ENCODE peak calls at places on chromosomes 11 and 22, in nine cellular contexts. G is sigmoid colon, O is mammary epithelial cell, R is Calu3, M is A549, D is ovary, F is HCT116, Y is AG04450, S is stomach. I is an unnamed sample.

GRCh38 chr11:72220696-72221363 is 3.7 kb upstream of the INPPL1 start:
- DNase-seq in G (no peak), O (no peak), M (no peak), F (no peak), D (peak; percentile 16), S (peak; percentile 22), R (no peak), Y (no peak), I (peak; percentile 27)

GRCh38 chr22:39212721-39213376 is 31.9 kb downstream of the PDGFB start:
- DNase-seq in Y (no peak), R (peak; percentile 56), M (peak; percentile 41), S (no peak), D (no peak), O (peak; percentile 62), G (peak; percentile 40), F (peak; percentile 56), I (no peak)

GRCh38 chr11:36452231-36452630 is 57.8 kb downstream of the TRAF6 start:
- DNase-seq in F (no peak), Y (no peak), G (no peak), S (no peak), D (no peak), M (no peak), O (peak; percentile 19), R (no peak), I (no peak)

GRCh38 chr11:73467505-73467904 is 91.3 kb downstream of the RELT start:
- DNase-seq in Y (no peak), R (no peak), G (no peak), D (no peak), M (no peak), O (no peak), S (no peak), F (no peak), I (no peak)

GRCh38 chr11:125946712-125947418 is 1.0 kb downstream of the VSIG10L2 start:
- DNase-seq in D (no peak), Y (no peak), F (no peak), G (peak; percentile 59), O (no peak), S (no peak), R (no peak), M (no peak), I (no peak)

GRCh38 chr11:2808850-2809847 is 76.4 kb downstream of the CDKN1C start:
- DNase-seq in G (peak; percentile 62), R (no peak), O (no peak), S (no peak), D (peak; percentile 61), Y (no peak), F (no peak), M (no peak), I (no peak)

GRCh38 chr11:65008016-65008415 is 5.9 kb upstream of the ARL2 start:
- DNase-seq in O (no peak), F (no peak), M (no peak), Y (no peak), D (no peak), R (no peak), S (no peak), G (no peak), I (no peak)

GRCh38 chr11:3434976-3435375 is 56.0 kb upstream of the ZNF195 start:
- DNase-seq in Y (no peak), O (no peak), D (no peak), G (no peak), M (no peak), S (no peak), R (no peak), F (no peak), I (no peak)

GRCh38 chr11:14764899-14765527 is 121.4 kb downstream of the PDE3B start:
- DNase-seq in G (no peak), O (peak; percentile 78), M (no peak), R (no peak), S (no peak), F (no peak), Y (no peak), D (no peak), I (no peak)

DNA sequence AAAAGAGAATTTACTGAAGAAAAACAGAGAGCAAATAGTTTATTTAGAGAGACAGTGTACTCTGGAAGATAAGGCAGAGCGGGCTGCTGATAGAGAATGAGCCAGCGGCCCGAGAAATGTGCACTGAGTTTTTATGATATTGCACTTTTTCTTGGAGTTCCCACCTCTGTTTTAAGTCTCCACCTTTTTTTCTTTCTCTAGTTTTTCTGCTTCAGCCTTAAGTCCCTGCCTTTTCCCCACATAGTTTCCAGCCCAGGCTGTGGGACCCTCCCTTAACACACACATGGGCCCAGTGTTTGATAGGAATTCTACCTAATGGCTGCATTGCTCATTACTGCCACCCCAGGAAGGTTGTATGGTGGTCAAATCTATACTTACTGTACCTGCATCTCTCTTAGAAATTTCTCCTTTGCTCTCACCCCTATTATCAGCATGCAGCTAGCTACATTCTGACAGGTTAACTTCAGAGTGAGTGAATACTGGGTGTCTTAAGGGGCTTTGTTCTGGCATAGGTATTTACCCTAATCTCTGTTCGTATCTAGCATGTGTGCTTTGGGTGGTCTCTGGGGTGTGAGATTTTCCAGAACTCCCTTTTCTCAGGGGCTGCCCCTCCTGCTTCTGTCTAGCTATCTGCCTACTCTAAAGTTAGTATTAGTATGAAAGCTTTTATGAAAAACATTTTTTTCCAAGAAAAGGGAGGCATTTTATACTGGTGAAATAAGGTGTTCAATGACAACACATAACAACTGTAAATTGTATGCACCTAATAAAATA is 127.3 kb upstream of the TOP3B start:
- DNase-seq in Y (no peak), S (no peak), O (no peak), F (no peak), R (no peak), M (no peak), D (no peak), G (no peak), I (no peak)
- TF ChIP-seq CTCF in Y (peak; percentile 33), S (no peak), O (no peak), F (no peak), R (peak; percentile 20), M (peak; percentile 10), D (no peak), G (no peak), I (no peak)

GRCh38 chr22:41285441-41285819 is 557 bp downstream of the RANGAP1 start:
- DNase-seq in M (no peak), F (peak; percentile 64), R (peak; percentile 73), O (peak; percentile 95), G (peak; percentile 73), Y (peak; percentile 51), D (peak; percentile 71), S (peak; percentile 62), I (peak; percentile 42)

GRCh38 chr22:41284465-41284864 is 1.5 kb downstream of the RANGAP1 start:
- DNase-seq in Y (no peak), R (peak; percentile 77), M (no peak), F (no peak), O (peak; percentile 35), G (no peak), S (no peak), D (no peak), I (no peak)

GRCh38 chr22:41286639-41287091 is 678 bp upstream of the RANGAP1 start:
- DNase-seq in D (no peak), S (no peak), M (no peak), Y (no peak), O (no peak), G (no peak), R (peak; percentile 20), F (no peak), I (peak; percentile 41)

GRCh38 chr22:41288245-41288946 is 2.4 kb upstream of the RANGAP1 start:
- DNase-seq in M (peak; percentile 71), O (peak; percentile 93), S (peak; percentile 37), Y (peak; percentile 59), G (peak; percentile 69), D (no peak), R (peak; percentile 59), F (peak; percentile 74), I (no peak)

GRCh38 chr22:41285820-41286638 is at the start of gene RANGAP1:
- DNase-seq in Y (peak; percentile 96), M (peak; percentile 92), S (peak; percentile 98), R (peak; percentile 98), O (peak; percentile 99), F (peak; percentile 96), D (peak; percentile 97), G (peak; percentile 98), I (peak; percentile 99)
- TF ChIP-seq CTCF in Y (peak; percentile 25), M (no peak), S (peak; percentile 43), R (no peak), O (no peak), F (no peak), D (no peak), G (no peak), I (no peak)

DNA sequence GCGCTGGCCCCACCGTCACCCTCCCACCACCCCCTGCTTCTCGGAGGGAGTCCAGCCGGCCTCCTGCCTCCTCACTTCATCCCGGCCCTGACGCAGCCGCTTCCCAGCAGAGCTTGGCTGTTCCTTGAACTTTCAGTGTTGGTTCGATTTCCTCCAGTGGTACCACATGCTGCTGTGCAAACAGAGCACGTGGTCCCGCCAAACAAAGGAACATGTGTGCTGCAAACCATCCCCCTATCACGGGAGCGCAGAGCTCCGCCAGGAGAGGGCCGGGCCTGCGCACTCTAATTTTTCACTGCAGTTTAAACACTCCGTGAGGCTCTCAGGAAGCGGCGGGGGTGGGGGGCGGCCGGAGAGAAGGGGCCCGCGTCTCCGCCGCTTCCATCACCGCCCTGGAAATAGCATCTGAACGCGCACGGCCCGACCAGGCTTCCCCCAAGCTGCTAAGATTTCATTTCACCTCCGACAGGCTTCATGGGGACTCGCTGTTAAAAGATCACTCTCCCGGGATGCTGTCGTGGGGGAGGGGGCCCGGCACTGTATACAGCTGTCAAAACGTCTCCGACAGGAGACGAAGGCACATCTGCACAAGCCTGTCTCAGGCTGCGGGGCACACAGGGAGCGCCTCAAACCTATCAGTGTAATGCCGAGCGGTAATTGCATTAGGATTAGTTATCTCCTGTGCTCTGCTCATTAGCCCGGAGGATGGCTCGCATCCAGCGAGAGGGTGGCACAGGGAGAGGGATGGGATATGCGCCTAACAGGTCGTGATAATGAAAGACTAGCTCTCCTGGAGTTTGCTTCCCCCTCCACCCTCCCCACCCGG is 269.9 kb upstream of the SORL1-AS1 start:
- DNase-seq in F (no peak), M (no peak), R (peak; percentile 64), D (peak; percentile 90), Y (peak; percentile 76), O (peak; percentile 22), G (peak; percentile 97), S (peak; percentile 40), I (peak; percentile 44)
- TF ChIP-seq CTCF in F (no peak), M (no peak), R (no peak), D (no peak), Y (no peak), O (no peak), G (peak; percentile 13), S (no peak), I (no peak)

GRCh38 chr22:20431520-20432237 is 5.9 kb downstream of the SCARF2 start:
- DNase-seq in O (no peak), S (no peak), D (no peak), M (no peak), G (peak; percentile 66), R (no peak), F (no peak), Y (no peak), I (no peak)

GRCh38 chr22:20430101-20430640 is 7.5 kb downstream of the SCARF2 start:
- DNase-seq in G (peak; percentile 58), M (no peak), O (no peak), Y (no peak), S (no peak), F (no peak), D (no peak), R (no peak), I (no peak)

GRCh38 chr22:20432244-20432686 is 5.4 kb downstream of the SCARF2 start:
- DNase-seq in F (no peak), Y (no peak), D (no peak), S (no peak), G (peak; percentile 56), M (no peak), O (no peak), R (no peak), I (no peak)

GRCh38 chr22:20429254-20430100 is 8.1 kb downstream of the SCARF2 start:
- DNase-seq in M (no peak), S (peak; percentile 83), D (no peak), G (peak; percentile 67), O (no peak), Y (no peak), R (peak; percentile 58), F (no peak), I (peak; percentile 63)

GRCh38 chr22:20430641-20431519 is 6.7 kb downstream of the SCARF2 start:
- DNase-seq in M (peak; percentile 73), S (peak; percentile 64), R (peak; percentile 75), Y (no peak), D (no peak), F (peak; percentile 33), O (peak; percentile 48), G (peak; percentile 80), I (no peak)
- TF ChIP-seq CTCF in M (peak; percentile 26), S (no peak), R (peak; percentile 33), Y (peak; percentile 2), D (no peak), F (peak; percentile 12), O (peak; percentile 22), G (peak; percentile 33), I (no peak)

I was measured in lung.